ENCODE peak calls at places on chromosomes 5 and 9, in five cellular contexts. J is AG09309, U is GM12878, D is dorsolateral prefrontal cortex, B is HFF-Myc. Q is an unnamed sample.

GRCh38 chr5:151926186-151926585 is 1.5 kb upstream of the GLRA1 start:
- DNase-seq in J (no peak), U (no peak), D (no peak), B (no peak), Q (no peak)

GRCh38 chr9:111610851-111611250 is 11.4 kb upstream of the PTGR1 start:
- DNase-seq in J (no peak), U (no peak), D (no peak), B (no peak), Q (no peak)

GRCh38 chr9:108483676-108484075 is 372.1 kb downstream of the ACTL7B start:
- DNase-seq in J (no peak), U (no peak), D (no peak), B (no peak), Q (no peak)

GRCh38 chr9:126516936-126517750 is 96.6 kb upstream of the LMX1B start:
- DNase-seq in J (peak; percentile 52), U (no peak), D (no peak), B (peak; percentile 57), Q (peak; percentile 23)

GRCh38 chr9:95070549-95071021 is 246.9 kb downstream of the FANCC start:
- DNase-seq in J (no peak), U (no peak), D (no peak), B (no peak), Q (no peak)

GRCh38 chr9:81118416-81118815 is 570.9 kb downstream of the TLE1 start:
- DNase-seq in J (no peak), U (no peak), D (no peak), B (no peak), Q (no peak)

GRCh38 chr5:67305913-67306710 is 109.5 kb upstream of the CD180 start:
- DNase-seq in J (no peak), U (peak; percentile 48), D (no peak), B (no peak), Q (no peak)

GRCh38 chr5:73176250-73176649 is 3.3 kb downstream of the TMEM174 start:
- DNase-seq in J (no peak), U (no peak), D (no peak), B (no peak), Q (no peak)

GRCh38 chr5:148381906-148382305 is 1.9 kb upstream of the FBXO38 start:
- DNase-seq in J (no peak), U (no peak), D (no peak), B (no peak), Q (no peak)

GRCh38 chr5:132467292-132467984 is 23.1 kb downstream of the IRF1 start:
- DNase-seq in J (no peak), U (peak; percentile 79), D (no peak), B (no peak), Q (no peak)

GRCh38 chr9:129567842-129568559 is 52.9 kb downstream of the C9orf50 start:
- DNase-seq in J (peak; percentile 10), U (no peak), D (peak; percentile 63), B (no peak), Q (no peak)

DNA sequence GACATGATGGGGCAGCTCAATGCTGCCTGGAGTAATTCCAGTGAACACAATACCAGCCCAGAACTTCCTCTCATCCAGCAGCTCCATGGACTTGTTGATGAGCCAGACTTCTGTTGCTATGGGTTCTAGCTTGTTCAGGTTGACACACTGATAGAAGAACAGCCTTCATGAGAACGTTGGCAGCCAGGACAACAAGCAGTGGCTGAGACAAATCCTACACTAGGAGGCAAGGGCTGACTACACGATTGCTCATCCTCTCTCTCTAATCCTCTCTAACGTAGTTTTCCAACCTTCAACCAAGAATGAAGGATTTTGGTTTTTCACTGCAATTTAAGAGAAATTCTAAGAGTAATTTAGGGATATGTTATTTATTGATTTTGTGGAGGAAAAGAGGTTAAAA is 67.8 kb downstream of the NIPSNAP3B start:
- DNase-seq in J (peak; percentile 49), U (no peak), D (no peak), B (no peak), Q (peak; percentile 44)
- TF ChIP-seq CTCF in J (no peak), U (no peak), D (no peak), B (no peak), Q (no peak)

GRCh38 chr9:97803167-97804058 is 49.6 kb upstream of the FOXE1 start:
- DNase-seq in J (no peak), U (no peak), D (peak; percentile 50), B (no peak), Q (no peak)
- TF ChIP-seq CTCF in J (no peak), U (no peak), D (no peak), B (no peak), Q (no peak)

DNA sequence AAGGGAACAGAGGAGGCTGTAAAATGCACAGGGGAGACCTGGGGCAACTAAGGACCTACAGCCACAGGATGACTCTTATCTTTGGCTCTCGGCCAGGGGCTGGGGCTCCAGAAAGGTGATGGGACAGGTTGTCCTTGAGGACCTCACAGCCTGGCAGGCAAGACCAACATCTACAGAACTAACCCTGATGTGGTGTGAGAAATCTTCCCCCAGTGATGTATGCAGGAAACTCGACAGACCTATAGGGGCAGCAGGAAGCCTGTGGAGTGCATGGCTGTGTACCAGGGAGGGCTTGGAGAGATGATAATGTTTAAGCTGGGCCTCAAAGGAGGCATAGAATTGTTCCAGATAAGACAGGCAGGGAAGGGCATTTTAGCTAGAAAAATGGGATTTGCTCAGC is 68.4 kb upstream of the SLC25A51 start:
- DNase-seq in J (no peak), U (no peak), D (no peak), B (no peak), Q (no peak)
- TF ChIP-seq CTCF in J (peak; percentile 25), U (no peak), D (no peak), B (no peak), Q (peak; percentile 36)

DNA sequence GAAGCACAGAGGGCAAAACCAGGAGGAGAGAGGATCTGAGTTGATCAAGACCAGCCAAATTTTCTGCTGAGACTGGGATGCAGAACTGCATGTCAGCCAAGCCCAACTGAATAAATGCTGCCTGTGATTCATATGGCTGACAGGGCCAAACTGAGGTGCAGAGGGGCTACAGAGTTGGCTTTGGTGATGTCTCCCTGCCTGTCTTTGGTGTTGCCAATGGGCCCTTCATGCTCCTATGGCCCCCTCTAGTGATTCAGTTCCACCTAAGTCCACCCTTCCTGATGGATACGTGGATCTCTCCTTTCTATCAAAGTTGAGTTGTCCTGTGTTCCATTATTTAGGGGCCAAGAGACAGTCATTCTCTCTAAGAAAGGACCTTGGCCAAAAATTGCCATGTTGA is 163.6 kb upstream of the TLE4 start:
- DNase-seq in J (no peak), U (no peak), D (no peak), B (no peak), Q (no peak)
- TF ChIP-seq CTCF in J (peak; percentile 9), U (no peak), D (no peak), B (no peak), Q (no peak)

DNA sequence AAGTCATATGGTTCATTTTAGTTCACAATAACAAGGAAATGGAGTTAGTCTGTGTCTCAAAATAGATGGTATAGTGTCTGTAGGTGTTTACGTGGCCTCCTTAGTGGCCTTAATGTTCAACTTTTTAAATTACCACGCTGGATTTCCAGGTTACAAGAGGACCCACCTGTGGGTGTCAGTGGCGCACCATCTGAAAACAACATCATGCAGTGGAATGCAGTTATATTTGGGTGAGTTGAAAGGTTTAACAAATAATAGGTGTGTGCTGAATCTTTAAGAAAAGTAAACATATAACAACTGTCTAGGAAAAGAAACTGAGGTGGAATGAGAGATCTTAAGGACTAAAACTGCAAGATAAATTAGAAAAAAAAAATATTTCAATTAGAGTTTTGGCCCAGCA is 2.9 kb downstream of the UBE2B start:
- DNase-seq in J (no peak), U (no peak), D (no peak), B (no peak), Q (no peak)
- TF ChIP-seq CTCF in J (no peak), U (no peak), D (no peak), B (no peak), Q (no peak)

GRCh38 chr9:19521205-19521604 is 112.4 kb downstream of the ACER2 start:
- DNase-seq in J (no peak), U (no peak), D (no peak), B (no peak), Q (no peak)
- TF ChIP-seq CTCF in J (no peak), U (no peak), D (no peak), B (no peak), Q (no peak)

GRCh38 chr5:52943285-52943684 is 45.9 kb upstream of the ITGA2 start:
- DNase-seq in J (no peak), U (no peak), D (no peak), B (no peak), Q (no peak)
- TF ChIP-seq CTCF in J (peak; percentile 11), U (no peak), D (no peak), B (peak; percentile 15), Q (no peak)

DNA sequence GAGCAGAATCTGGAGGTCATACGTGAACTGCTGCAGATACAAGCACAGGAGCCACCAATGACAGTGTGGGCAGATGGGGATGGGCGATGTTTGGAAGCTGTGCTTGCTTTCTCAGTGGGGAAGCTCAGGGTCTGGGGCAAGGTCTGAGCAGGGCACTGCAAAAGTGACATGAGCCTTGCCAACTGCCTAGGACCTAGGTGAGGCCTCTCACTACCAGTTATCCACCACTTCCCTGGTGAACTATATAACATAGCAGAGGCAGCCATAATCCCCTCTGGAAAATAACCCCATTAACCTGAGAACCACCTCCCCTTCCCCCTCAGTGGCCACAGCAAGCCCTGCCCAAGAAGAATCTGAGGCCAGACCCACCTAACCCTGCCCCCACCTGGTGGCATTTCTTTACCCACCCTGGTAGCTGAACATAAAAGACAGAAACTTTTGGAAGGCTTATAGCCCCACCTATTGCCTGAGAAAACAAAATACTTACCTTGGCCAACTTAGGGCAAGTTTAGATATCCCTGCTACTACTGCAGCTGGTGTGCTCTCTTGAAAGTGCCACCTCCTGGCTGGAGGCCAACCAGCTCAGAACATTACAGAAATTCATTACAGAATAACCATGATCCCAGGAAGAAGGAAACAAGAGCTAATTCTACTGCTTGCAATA is 18.8 kb upstream of the SPEF2 start:
- DNase-seq in J (no peak), U (no peak), D (no peak), B (no peak), Q (no peak)
- TF ChIP-seq CTCF in J (no peak), U (no peak), D (no peak), B (no peak), Q (no peak)